ENCODE peak calls at places on chromosomes 12 and 14, in eight cellular contexts. U is right atrium auricular region, I is GM04504, T is H7, F is fibroblast of pulmonary artery, L is activated T-cell treated with anti-CD3 and anti-CD28 coated beads for 4 hours, K is WTC11, N is left ventricle myocardium superior. E is an unnamed sample.
A peak's percentile ranks its signal among the peaks of the same experiment; 100 is the strongest.

GRCh38 chr14:59829469-59829868 is 41.1 kb downstream of the RTN1 start:
- DNase-seq in N (no peak), F (no peak), U (no peak), I (no peak), L (no peak), K (no peak), T (no peak), E (no peak)

GRCh38 chr12:123171967-123172366 is 21.1 kb upstream of the PITPNM2 start:
- DNase-seq in F (no peak), L (no peak), U (no peak), I (no peak), N (no peak), T (no peak), K (no peak), E (no peak)

GRCh38 chr12:10027311-10028099 is 3.0 kb upstream of the CLEC9A start:
- DNase-seq in U (no peak), F (peak; percentile 32), N (no peak), T (no peak), K (no peak), L (no peak), I (peak; percentile 43), E (no peak)

GRCh38 chr12:752673-753400 is 458 bp downstream of the WNK1 start:
- DNase-seq in K (peak; percentile 58), F (peak; percentile 49), T (peak; percentile 83), U (peak; percentile 60), N (peak; percentile 77), L (no peak), I (no peak), E (peak; percentile 7)

GRCh38 chr14:41957459-41957858 is 350.8 kb downstream of the LRFN5 start:
- DNase-seq in K (no peak), U (no peak), N (no peak), T (no peak), F (no peak), L (no peak), I (no peak), E (no peak)

GRCh38 chr12:58741226-58741625 is 179.1 kb downstream of the LRIG3 start:
- DNase-seq in T (no peak), F (no peak), N (no peak), U (no peak), I (no peak), K (no peak), L (no peak), E (no peak)

GRCh38 chr12:16562413-16562812 is 43.5 kb downstream of the LMO3 start:
- DNase-seq in K (no peak), N (no peak), L (no peak), I (no peak), T (no peak), U (no peak), F (no peak), E (no peak)

GRCh38 chr12:4562034-4562657 is at the start of gene DYRK4:
- DNase-seq in T (peak; percentile 95), L (no peak), U (peak; percentile 64), I (peak; percentile 35), F (peak; percentile 71), K (peak; percentile 96), N (peak; percentile 90), E (no peak)

GRCh38 chr14:101402936-101403660 is 158.2 kb upstream of the DIO3 start:
- DNase-seq in F (peak; percentile 4), L (no peak), T (no peak), K (no peak), I (no peak), U (no peak), N (no peak), E (no peak)

GRCh38 chr14:21057803-21058675 is at the start of gene RNASE8:
- DNase-seq in L (no peak), T (no peak), F (no peak), U (no peak), N (no peak), K (no peak), I (no peak), E (no peak)

GRCh38 chr14:69535230-69535848 is 39.3 kb downstream of the CCDC177 start:
- DNase-seq in L (no peak), U (peak; percentile 62), T (peak; percentile 89), I (no peak), F (peak; percentile 70), K (peak; percentile 75), N (no peak), E (no peak)

GRCh38 chr14:48319823-48320222 is 644.4 kb upstream of the MDGA2 start:
- DNase-seq in U (no peak), I (no peak), T (no peak), F (no peak), N (no peak), K (no peak), L (no peak), E (no peak)

E was measured in activated gamma-delta T cell treated with anti-CD3 and anti-CD28 coated beads, Interleukin-2, amount 50 U/mL, for 16 hours.